ENCODE peak calls at places on chromosomes 12 and 14, in six cellular contexts. X is foreskin fibroblast, M is LNCaP clone FGC, S is OCI-LY7, C is GM23338, Y is AG04450. A is an unnamed sample.

GRCh38 chr12:84554199-84554723 is 358.3 kb downstream of the SLC6A15 start:
- DNase-seq in Y (no peak), C (no peak), X (no peak), S (no peak), M (no peak), A (no peak)

GRCh38 chr12:129615001-129615400 is 288.8 kb downstream of the TMEM132D start:
- DNase-seq in X (no peak), C (no peak), M (no peak), Y (no peak), S (no peak), A (no peak)

GRCh38 chr14:63981569-63981968 is 128.8 kb downstream of the SYNE2 start:
- DNase-seq in Y (no peak), C (no peak), S (no peak), M (no peak), X (no peak), A (no peak)

GRCh38 chr14:24473211-24473610 is 30.6 kb upstream of the SDR39U1 start:
- DNase-seq in X (no peak), M (no peak), S (no peak), Y (no peak), C (no peak), A (no peak)

GRCh38 chr12:130181211-130181610 is 18.9 kb downstream of the FZD10 start:
- DNase-seq in Y (no peak), S (no peak), C (no peak), X (no peak), M (no peak), A (no peak)

GRCh38 chr14:102217987-102218421 is 78.3 kb downstream of the WDR20 start:
- DNase-seq in S (no peak), C (no peak), Y (no peak), M (no peak), X (no peak), A (no peak)

GRCh38 chr12:115761784-115762183 is 515.7 kb downstream of the MED13L start:
- DNase-seq in C (no peak), S (no peak), Y (no peak), X (no peak), M (no peak), A (no peak)

GRCh38 chr12:105253882-105254513 is 18.0 kb upstream of the APPL2 start:
- DNase-seq in Y (no peak), S (no peak), C (no peak), M (no peak), X (peak; percentile 79), A (no peak)

GRCh38 chr12:13177373-13177772 is 19.2 kb upstream of the EMP1 start:
- DNase-seq in S (no peak), M (no peak), C (no peak), Y (no peak), X (no peak), A (no peak)

GRCh38 chr12:122393822-122394221 is 28.6 kb downstream of the CLIP1 start:
- DNase-seq in C (no peak), Y (no peak), M (no peak), S (no peak), X (no peak), A (no peak)

GRCh38 chr14:32666310-32666709 is 272.4 kb upstream of the NPAS3 start:
- DNase-seq in X (no peak), S (no peak), C (no peak), Y (no peak), M (no peak), A (no peak)

GRCh38 chr12:12975322-12976077 is 23.5 kb upstream of the GPRC5D start:
- DNase-seq in M (no peak), C (peak; percentile 76), Y (no peak), X (peak; percentile 44), S (peak; percentile 22), A (no peak)

GRCh38 chr14:92944976-92945375 is 22.0 kb downstream of the CHGA start:
- DNase-seq in C (no peak), X (no peak), M (no peak), Y (no peak), S (no peak), A (no peak)

GRCh38 chr14:51095854-51096823 is 1.2 kb upstream of the TRIM9 start:
- DNase-seq in C (no peak), M (no peak), Y (no peak), X (peak; percentile 50), S (no peak), A (no peak)

GRCh38 chr12:20482680-20483079 is 114.3 kb downstream of the PDE3A start:
- DNase-seq in Y (no peak), S (no peak), X (no peak), M (no peak), C (no peak), A (no peak)

GRCh38 chr12:131452444-131452860 is 258.4 kb upstream of the SFSWAP start:
- DNase-seq in M (no peak), X (no peak), S (peak; percentile 33), Y (no peak), C (peak; percentile 77), A (no peak)

GRCh38 chr14:28468191-28469151 is 298.1 kb upstream of the FOXG1 start:
- DNase-seq in X (no peak), Y (no peak), S (no peak), C (peak; percentile 1), M (no peak), A (no peak)

GRCh38 chr12:56751712-56752598 is at the start of gene PRIM1:
- DNase-seq in C (peak; percentile 90), Y (peak; percentile 10), M (peak; percentile 26), X (peak; percentile 66), S (peak; percentile 94), A (no peak)

GRCh38 chr14:56224179-56224578 is 106.0 kb downstream of the PELI2 start:
- DNase-seq in S (no peak), M (no peak), C (no peak), X (no peak), Y (no peak), A (no peak)

GRCh38 chr14:81363746-81364400 is 36.3 kb downstream of the STON2 start:
- DNase-seq in C (no peak), Y (no peak), S (peak; percentile 13), X (no peak), M (no peak), A (no peak)

GRCh38 chr14:22915886-22916521 is 2.9 kb downstream of the RBM23 start:
- DNase-seq in Y (no peak), M (no peak), X (no peak), C (no peak), S (no peak), A (no peak)

GRCh38 chr14:57153286-57153685 is 115.4 kb downstream of the EXOC5 start:
- DNase-seq in M (no peak), X (no peak), C (no peak), Y (no peak), S (no peak), A (no peak)

GRCh38 chr14:103185051-103186027 is 62.1 kb downstream of the TNFAIP2 start:
- DNase-seq in C (peak; percentile 68), X (no peak), Y (no peak), S (peak; percentile 62), M (no peak), A (no peak)

GRCh38 chr12:112018571-112019237 is 5.5 kb downstream of the ERP29 start:
- DNase-seq in C (no peak), X (peak; percentile 75), M (peak; percentile 94), S (no peak), Y (peak; percentile 50), A (peak; percentile 27)

DNA sequence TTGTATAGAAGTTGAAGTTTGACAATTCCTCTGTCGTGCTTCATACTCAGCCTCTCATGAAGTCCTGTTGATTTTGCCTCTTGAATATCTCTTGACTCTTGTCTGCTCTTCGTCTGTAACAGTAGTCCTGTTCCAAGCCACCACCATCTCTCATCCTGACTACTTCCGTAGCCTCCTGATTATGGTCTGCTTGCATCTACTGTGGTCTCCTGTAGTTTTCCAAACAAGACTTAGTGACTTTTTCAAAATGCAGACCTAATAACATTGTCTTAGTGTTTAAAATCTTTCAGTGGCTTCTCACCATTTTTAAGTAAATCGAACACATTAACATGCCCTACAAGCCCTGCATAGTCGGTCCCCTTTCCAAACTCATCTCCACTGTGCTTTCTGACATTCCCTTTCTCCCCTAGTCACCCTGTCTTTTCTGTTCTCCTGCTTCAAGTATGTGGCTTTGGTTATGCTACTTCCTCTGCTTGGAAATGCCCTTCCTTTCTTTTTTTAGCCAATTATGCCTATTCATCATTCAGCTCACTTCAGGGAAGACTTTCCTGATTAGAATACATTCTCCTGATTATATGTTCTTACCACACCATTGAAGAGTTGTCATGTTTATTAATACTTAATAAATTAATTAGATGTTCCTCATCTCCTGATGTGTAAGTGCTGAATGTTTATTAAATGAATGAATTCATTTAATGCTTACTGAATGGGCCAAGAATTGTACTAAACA is 2.0 kb downstream of the SCYL2 start:
- DNase-seq in X (no peak), C (peak; percentile 24), S (no peak), M (no peak), Y (no peak), A (no peak)
- H3K4me3 ChIP-seq in X (peak overlapping the region; percentile 76), C (peak overlapping the region; percentile 84), S (peak overlapping the region; percentile 93), M (peak overlapping the region; percentile 83), Y (peak overlapping the region; percentile 85), A (peak overlapping the region; percentile 78)

DNA sequence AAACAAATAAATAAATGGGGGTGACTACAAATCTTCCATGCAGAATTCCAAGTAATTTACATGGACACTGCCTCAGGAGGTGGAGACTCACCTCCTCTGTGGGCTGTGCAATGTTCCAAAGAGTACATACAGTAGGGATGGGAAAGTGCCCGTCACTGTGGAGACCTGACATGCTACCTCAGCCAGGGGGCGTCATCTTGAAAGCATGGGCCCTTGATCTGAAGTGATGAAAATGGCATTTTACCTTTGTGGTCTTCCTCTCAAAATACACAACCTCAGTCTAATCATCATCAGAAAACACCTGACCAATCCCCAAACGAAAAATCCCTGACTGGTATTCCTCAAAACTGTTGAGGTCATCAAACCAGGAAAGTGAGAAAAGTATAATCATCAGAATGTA is 48.4 kb downstream of the ANAPC7 start:
- DNase-seq in C (peak; percentile 87), M (no peak), S (peak; percentile 74), Y (no peak), X (no peak), A (no peak)
- TF ChIP-seq CTCF in C (peak; percentile 77), M (peak; percentile 26), S (peak; percentile 89), Y (peak; percentile 27), X (peak; percentile 37), A (peak; percentile 36)

DNA sequence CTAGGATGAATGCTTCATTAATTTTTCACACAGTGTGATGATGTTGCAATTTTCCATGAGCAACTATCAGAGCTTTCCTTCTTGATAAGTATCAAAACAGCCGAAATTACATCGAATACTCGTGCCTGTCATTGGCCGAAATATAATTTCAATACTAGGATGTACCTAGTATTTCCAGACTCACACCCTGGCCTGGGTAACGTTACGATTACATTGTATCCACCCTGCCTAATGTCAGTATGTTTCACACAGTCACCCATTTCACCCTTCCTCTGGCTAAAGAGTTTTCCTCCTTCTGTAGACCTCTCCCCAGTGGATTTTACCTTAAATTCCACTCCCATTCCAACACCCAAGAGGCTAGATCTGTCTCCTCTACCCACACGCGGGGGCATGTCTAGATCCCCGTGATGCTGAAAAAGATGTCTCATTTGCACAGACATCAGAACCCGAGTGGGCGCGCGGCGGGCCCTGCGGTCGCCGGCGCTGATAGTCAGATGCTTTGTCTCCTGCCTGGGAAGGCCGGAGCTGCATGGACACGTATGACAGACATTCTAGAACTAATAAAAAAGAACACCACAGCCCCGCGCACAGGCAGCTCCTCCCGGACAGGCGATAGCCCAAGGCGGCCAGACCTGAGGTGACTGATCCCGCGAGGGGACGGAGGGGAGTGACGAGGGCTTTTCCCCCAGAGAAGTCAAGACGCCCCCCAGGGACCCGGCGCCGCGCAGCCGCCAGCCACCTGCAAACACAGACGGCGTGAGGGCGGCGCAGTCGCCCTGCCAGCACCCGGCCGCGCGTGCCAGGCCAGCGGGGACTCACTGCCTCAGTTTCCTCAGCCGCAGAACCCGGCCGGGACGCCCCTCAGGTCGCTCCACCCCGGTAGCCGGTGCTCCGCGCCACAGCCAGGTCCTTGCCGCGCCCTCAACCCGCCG is 691 bp downstream of the KIF21A start:
- DNase-seq in C (peak; percentile 37), X (peak; percentile 14), S (no peak), Y (no peak), M (peak; percentile 46), A (no peak)
- H3K4me3 ChIP-seq in C (peak overlapping the region; percentile 91), X (peak overlapping the region; percentile 67), S (no peak overlapping the region), Y (peak overlapping the region; percentile 63), M (peak overlapping the region; percentile 81), A (peak overlapping the region; percentile 68)

GRCh38 chr14:66152269-66152668 is 333.9 kb upstream of the CCDC196 start:
- DNase-seq in M (no peak), Y (no peak), C (no peak), S (no peak), X (no peak), A (no peak)
- TF ChIP-seq CTCF in M (no peak), Y (no peak), C (no peak), S (no peak), X (no peak), A (no peak)